ENCODE peak calls at places on chromosome 17, in five cellular contexts. One of them, this sample, is unnamed. For H3K4me1, the result is how much of the 10 kb centered on the place peaks cover.

GRCh38 chr17:71802663-71803062 is 318.2 kb upstream of the SOX9 start:
- DNase-seq in adrenal gland: no peak
- DNase-seq in endodermal cell: no peak
- DNase-seq in esophagus muscularis mucosa: no peak
- DNase-seq in lower lobe of right lung: no peak
- DNase-seq in this sample: no peak

GRCh38 chr17:33469911-33470310 is 176.8 kb upstream of the ASIC2 start:
- DNase-seq in adrenal gland: peak
- DNase-seq in endodermal cell: no peak
- DNase-seq in esophagus muscularis mucosa: no peak
- DNase-seq in lower lobe of right lung: no peak
- DNase-seq in this sample: peak

GRCh38 chr17:70076189-70076588 is 1.2 kb downstream of the KCNJ16 start:
- DNase-seq in adrenal gland: no peak
- DNase-seq in endodermal cell: no peak
- DNase-seq in esophagus muscularis mucosa: no peak
- DNase-seq in lower lobe of right lung: no peak
- DNase-seq in this sample: no peak

GRCh38 chr17:19551708-19552148 is 18.1 kb downstream of the SLC47A1 start:
- DNase-seq in adrenal gland: no peak
- DNase-seq in endodermal cell: peak
- DNase-seq in esophagus muscularis mucosa: no peak
- DNase-seq in lower lobe of right lung: no peak
- DNase-seq in this sample: no peak

GRCh38 chr17:15388356-15389046 is 47.1 kb upstream of the TEKT3 start:
- DNase-seq in adrenal gland: no peak
- DNase-seq in endodermal cell: no peak
- DNase-seq in esophagus muscularis mucosa: peak
- DNase-seq in lower lobe of right lung: no peak
- DNase-seq in this sample: no peak

GRCh38 chr17:73397856-73398540 is 86.2 kb upstream of the CDC42EP4 start:
- DNase-seq in adrenal gland: no peak
- DNase-seq in endodermal cell: no peak
- DNase-seq in esophagus muscularis mucosa: no peak
- DNase-seq in lower lobe of right lung: peak
- DNase-seq in this sample: no peak

GRCh38 chr17:17108681-17109049 is 66.4 kb downstream of the MPRIP start:
- DNase-seq in adrenal gland: peak
- DNase-seq in endodermal cell: peak
- DNase-seq in esophagus muscularis mucosa: no peak
- DNase-seq in lower lobe of right lung: peak
- DNase-seq in this sample: no peak

GRCh38 chr17:28743243-28744103 is at the start of gene TRAF4:
- DNase-seq in adrenal gland: peak
- DNase-seq in endodermal cell: peak
- DNase-seq in esophagus muscularis mucosa: no peak
- DNase-seq in lower lobe of right lung: peak
- DNase-seq in this sample: no peak

GRCh38 chr17:6381526-6382135 is 53.3 kb downstream of the AIPL1 start:
- DNase-seq in adrenal gland: no peak
- DNase-seq in endodermal cell: peak
- DNase-seq in esophagus muscularis mucosa: peak
- DNase-seq in lower lobe of right lung: no peak
- DNase-seq in this sample: no peak

GRCh38 chr17:82317394-82318168 is at the start of gene CD7:
- DNase-seq in adrenal gland: no peak
- DNase-seq in endodermal cell: no peak
- DNase-seq in esophagus muscularis mucosa: no peak
- DNase-seq in lower lobe of right lung: no peak
- DNase-seq in this sample: no peak

GRCh38 chr17:42431758-42432161 is 8.7 kb upstream of the CAVIN1 start:
- DNase-seq in adrenal gland: no peak
- DNase-seq in endodermal cell: peak
- DNase-seq in esophagus muscularis mucosa: no peak
- DNase-seq in lower lobe of right lung: no peak
- DNase-seq in this sample: no peak

GRCh38 chr17:27544350-27545131 is 86.4 kb upstream of the LGALS9 start:
- DNase-seq in adrenal gland: no peak
- DNase-seq in endodermal cell: peak
- DNase-seq in esophagus muscularis mucosa: no peak
- DNase-seq in lower lobe of right lung: no peak
- DNase-seq in this sample: no peak

GRCh38 chr17:62648954-62649294 is 21.5 kb downstream of the MRC2 start:
- DNase-seq in adrenal gland: no peak
- DNase-seq in endodermal cell: peak
- DNase-seq in esophagus muscularis mucosa: no peak
- DNase-seq in lower lobe of right lung: peak
- DNase-seq in this sample: no peak

GRCh38 chr17:51121620-51122472 is 1.2 kb upstream of the SPAG9 start:
- DNase-seq in adrenal gland: peak
- DNase-seq in endodermal cell: peak
- DNase-seq in esophagus muscularis mucosa: peak
- DNase-seq in lower lobe of right lung: peak
- DNase-seq in this sample: peak

GRCh38 chr17:27497696-27498095 is 41.4 kb downstream of the KSR1 start:
- DNase-seq in adrenal gland: no peak
- DNase-seq in endodermal cell: no peak
- DNase-seq in esophagus muscularis mucosa: no peak
- DNase-seq in lower lobe of right lung: no peak
- DNase-seq in this sample: peak

GRCh38 chr17:37698132-37698615 is 46.7 kb downstream of the HNF1B start:
- DNase-seq in adrenal gland: no peak
- DNase-seq in endodermal cell: no peak
- DNase-seq in esophagus muscularis mucosa: no peak
- DNase-seq in lower lobe of right lung: no peak
- DNase-seq in this sample: peak

GRCh38 chr17:31274252-31274651 is 22.8 kb downstream of the OMG start:
- DNase-seq in adrenal gland: no peak
- DNase-seq in endodermal cell: no peak
- DNase-seq in esophagus muscularis mucosa: no peak
- DNase-seq in lower lobe of right lung: no peak
- DNase-seq in this sample: peak

GRCh38 chr17:50180066-50180465 is 14.3 kb downstream of the SGCA start:
- DNase-seq in adrenal gland: no peak
- DNase-seq in endodermal cell: no peak
- DNase-seq in esophagus muscularis mucosa: no peak
- DNase-seq in lower lobe of right lung: peak
- DNase-seq in this sample: no peak

GRCh38 chr17:28112199-28112995 is 69.9 kb downstream of the NLK start:
- DNase-seq in adrenal gland: no peak
- DNase-seq in endodermal cell: no peak
- DNase-seq in esophagus muscularis mucosa: no peak
- DNase-seq in lower lobe of right lung: no peak
- DNase-seq in this sample: no peak

GRCh38 chr17:82384730-82385429 is 13.3 kb downstream of the UTS2R start:
- DNase-seq in adrenal gland: peak
- DNase-seq in endodermal cell: peak
- DNase-seq in esophagus muscularis mucosa: no peak
- DNase-seq in lower lobe of right lung: peak
- DNase-seq in this sample: peak

GRCh38 chr17:82863646-82863940 is 23.8 kb upstream of the ZNF750 start:
- DNase-seq in adrenal gland: no peak
- DNase-seq in endodermal cell: peak
- DNase-seq in esophagus muscularis mucosa: no peak
- DNase-seq in lower lobe of right lung: no peak
- DNase-seq in this sample: no peak

GRCh38 chr17:39626171-39626670 is 531 bp upstream of the PPP1R1B start:
- DNase-seq in adrenal gland: no peak
- DNase-seq in endodermal cell: no peak
- DNase-seq in esophagus muscularis mucosa: no peak
- DNase-seq in lower lobe of right lung: no peak
- DNase-seq in this sample: no peak

GRCh38 chr17:4187076-4187475 is 44.1 kb downstream of the CYB5D2 start:
- DNase-seq in adrenal gland: no peak
- DNase-seq in endodermal cell: peak
- DNase-seq in esophagus muscularis mucosa: no peak
- DNase-seq in lower lobe of right lung: no peak
- DNase-seq in this sample: peak

GRCh38 chr17:1455291-1455747 is 713 bp downstream of the CRK start:
- DNase-seq in adrenal gland: peak
- DNase-seq in endodermal cell: peak
- DNase-seq in esophagus muscularis mucosa: no peak
- DNase-seq in lower lobe of right lung: peak
- DNase-seq in this sample: peak

GRCh38 chr17:4706121-4706520 is 2.2 kb upstream of the PELP1 start:
- DNase-seq in adrenal gland: no peak
- DNase-seq in endodermal cell: peak
- DNase-seq in esophagus muscularis mucosa: no peak
- DNase-seq in lower lobe of right lung: no peak
- DNase-seq in this sample: no peak

GRCh38 chr17:4480929-4481898 is 17.5 kb upstream of the SPNS2 start:
- DNase-seq in adrenal gland: no peak
- DNase-seq in endodermal cell: no peak
- DNase-seq in esophagus muscularis mucosa: no peak
- DNase-seq in lower lobe of right lung: peak
- DNase-seq in this sample: no peak

DNA sequence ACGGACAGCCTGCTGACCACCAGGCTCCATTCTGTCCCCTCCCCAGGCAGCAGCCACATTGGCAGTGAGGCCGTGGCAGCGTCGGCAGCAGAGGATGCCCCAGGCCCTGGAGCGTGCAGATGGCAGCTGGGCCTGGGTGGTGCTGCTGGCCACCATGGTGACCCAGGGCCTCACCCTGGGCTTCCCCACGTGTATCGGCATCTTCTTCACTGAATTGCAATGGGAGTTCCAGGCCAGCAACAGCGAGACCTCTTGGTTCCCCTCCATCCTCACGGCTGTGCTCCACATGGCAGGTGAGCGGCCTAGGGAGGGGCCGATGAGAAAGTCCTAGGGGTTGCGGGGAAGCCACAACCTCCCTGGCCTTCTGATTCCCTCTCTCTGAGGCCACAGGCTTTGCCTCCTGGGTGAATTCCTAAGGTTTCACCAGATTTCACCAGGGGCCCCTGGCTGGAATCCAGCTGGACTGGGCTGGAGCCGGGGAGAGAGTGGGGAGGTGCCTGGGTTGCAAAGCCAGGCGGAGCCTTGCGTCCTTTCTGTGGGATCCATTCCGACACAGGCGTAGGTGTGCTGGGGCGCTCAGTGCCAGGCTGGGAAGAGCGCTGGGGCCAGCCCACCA is 5.9 kb downstream of the SLC16A5 start:
- DNase-seq in adrenal gland: no peak
- DNase-seq in endodermal cell: no peak
- DNase-seq in esophagus muscularis mucosa: no peak
- DNase-seq in lower lobe of right lung: peak
- DNase-seq in this sample: no peak
- H3K27ac ChIP-seq in adrenal gland: no peak
- H3K27ac ChIP-seq in endodermal cell: no peak
- H3K27ac ChIP-seq in esophagus muscularis mucosa: no peak
- H3K27ac ChIP-seq in lower lobe of right lung: peak
- H3K27ac ChIP-seq in this sample: no peak

DNA sequence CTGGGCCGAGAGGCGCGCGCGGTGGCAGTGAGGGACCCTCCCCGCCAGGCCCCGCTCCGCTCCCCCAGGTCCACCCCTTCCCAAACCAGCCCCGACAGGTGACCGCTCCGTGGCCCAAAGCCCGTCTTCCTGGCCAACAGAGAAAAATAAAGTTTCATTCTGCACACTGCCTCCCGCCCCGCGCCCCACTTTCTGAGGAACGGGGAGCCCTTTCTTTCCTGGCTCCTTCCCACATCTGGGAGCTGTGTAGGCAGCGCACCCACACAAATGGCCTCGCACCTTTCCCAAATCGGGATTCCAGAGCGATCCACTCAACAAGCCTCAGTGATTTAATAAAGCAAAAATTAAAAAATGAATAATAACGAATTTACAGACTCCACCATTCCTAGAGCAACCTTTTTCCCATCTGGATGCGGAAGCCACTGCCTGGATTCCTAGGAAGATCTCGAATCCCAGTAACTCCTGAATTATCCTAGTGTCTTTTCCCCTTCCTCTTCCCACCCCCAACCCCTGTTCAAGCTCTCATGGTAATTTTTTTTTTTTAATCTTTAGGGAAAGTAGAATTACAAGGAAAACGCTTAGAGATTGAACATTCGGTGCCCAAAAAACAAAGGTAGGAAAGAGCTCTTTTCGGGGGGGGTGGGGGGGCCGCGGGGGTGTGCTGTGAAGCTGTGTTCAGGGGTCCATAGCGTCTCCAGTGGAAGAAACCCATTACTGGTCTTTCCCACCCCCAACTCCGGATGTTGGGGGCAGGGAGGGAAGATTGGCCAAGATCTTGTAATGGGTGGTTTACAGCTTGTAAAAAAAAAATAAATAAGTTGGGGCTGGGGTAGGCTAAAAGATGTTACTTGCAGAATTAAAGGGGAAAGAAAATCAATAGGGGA is 1.6 kb downstream of the IGF2BP1 start:
- DNase-seq in adrenal gland: no peak
- DNase-seq in endodermal cell: peak
- DNase-seq in esophagus muscularis mucosa: peak
- DNase-seq in lower lobe of right lung: no peak
- DNase-seq in this sample: no peak
- TF ChIP-seq CTCF in adrenal gland: no peak
- TF ChIP-seq CTCF in endodermal cell: peak
- TF ChIP-seq CTCF in esophagus muscularis mucosa: no peak
- TF ChIP-seq CTCF in lower lobe of right lung: no peak
- TF ChIP-seq CTCF in this sample: no peak

GRCh38 chr17:2797632-2798031 is 1.4 kb downstream of the RAP1GAP2 start:
- DNase-seq in adrenal gland: no peak
- DNase-seq in endodermal cell: no peak
- DNase-seq in esophagus muscularis mucosa: no peak
- DNase-seq in lower lobe of right lung: no peak
- DNase-seq in this sample: no peak
- H3K4me1 ChIP-seq in adrenal gland: under half
- H3K4me1 ChIP-seq in endodermal cell: under half
- H3K4me1 ChIP-seq in esophagus muscularis mucosa: under half
- H3K4me1 ChIP-seq in lower lobe of right lung: under half
- H3K4me1 ChIP-seq in this sample: under half

GRCh38 chr17:14276535-14277250 is 24.2 kb upstream of the HS3ST3B1 start:
- DNase-seq in adrenal gland: no peak
- DNase-seq in endodermal cell: peak
- DNase-seq in esophagus muscularis mucosa: peak
- DNase-seq in lower lobe of right lung: no peak
- DNase-seq in this sample: no peak
- H3K27ac ChIP-seq in adrenal gland: no peak
- H3K27ac ChIP-seq in endodermal cell: no peak
- H3K27ac ChIP-seq in esophagus muscularis mucosa: no peak
- H3K27ac ChIP-seq in lower lobe of right lung: no peak
- H3K27ac ChIP-seq in this sample: no peak

DNA sequence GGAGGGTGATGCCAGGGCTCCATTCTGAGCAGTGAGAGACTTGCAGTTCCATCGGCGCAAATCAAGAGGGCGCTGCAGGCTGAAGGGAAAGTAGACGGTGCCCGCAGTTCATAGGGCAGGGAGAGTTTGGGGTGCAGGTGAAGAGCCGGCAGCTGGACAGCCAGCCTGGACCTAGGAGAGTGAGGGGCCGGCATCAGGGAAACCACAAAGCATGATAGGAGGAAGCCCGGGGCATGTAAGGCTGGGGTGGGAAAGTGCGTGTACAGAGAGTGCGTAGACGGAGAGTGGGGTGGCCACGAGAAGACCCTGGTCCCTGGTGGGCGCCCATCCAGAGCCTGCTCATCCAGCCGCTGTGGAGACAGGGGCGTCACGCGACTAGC is 101.1 kb upstream of the CHMP6 start:
- DNase-seq in adrenal gland: no peak
- DNase-seq in endodermal cell: no peak
- DNase-seq in esophagus muscularis mucosa: no peak
- DNase-seq in lower lobe of right lung: peak
- DNase-seq in this sample: no peak
- TF ChIP-seq CTCF in adrenal gland: no peak
- TF ChIP-seq CTCF in endodermal cell: no peak
- TF ChIP-seq CTCF in esophagus muscularis mucosa: no peak
- TF ChIP-seq CTCF in lower lobe of right lung: no peak
- TF ChIP-seq CTCF in this sample: no peak

This sample was measured in foreskin keratinocyte.